ENCODE peak calls at places on chromosomes 7 and 10, in five cellular contexts. J, Q, R, O and T are unnamed samples.

GRCh38 chr10:3782456-3783312 is 2.3 kb downstream of the KLF6 start:
- DNase-seq in J (peak), Q (peak), R (peak), O (no peak), T (peak)

GRCh38 chr10:1548596-1548995 is 188.7 kb downstream of the ADARB2 start:
- DNase-seq in J (no peak), Q (no peak), R (no peak), O (no peak), T (no peak)

GRCh38 chr7:99679032-99679399 is 780 bp downstream of the CYP3A5 start:
- DNase-seq in J (peak), Q (no peak), R (no peak), O (no peak), T (no peak)

GRCh38 chr7:80307251-80307856 is 172.7 kb downstream of the GNAI1 start:
- DNase-seq in J (peak), Q (no peak), R (no peak), O (no peak), T (no peak)

GRCh38 chr7:159093351-159093971 is 51.2 kb downstream of the VIPR2 start:
- DNase-seq in J (no peak), Q (peak), R (peak), O (no peak), T (peak)

GRCh38 chr7:93851536-93851935 is 39.0 kb downstream of the TFPI2 start:
- DNase-seq in J (peak), Q (no peak), R (no peak), O (no peak), T (no peak)

GRCh38 chr7:16934947-16935742 is 53.4 kb upstream of the AGR3 start:
- DNase-seq in J (peak), Q (no peak), R (no peak), O (no peak), T (no peak)

GRCh38 chr10:124270940-124271339 is 147.8 kb downstream of the OAT start:
- DNase-seq in J (no peak), Q (peak), R (no peak), O (no peak), T (no peak)

GRCh38 chr7:66315192-66315591 is 110.1 kb downstream of the TPST1 start:
- DNase-seq in J (peak), Q (no peak), R (no peak), O (no peak), T (no peak)

GRCh38 chr10:21265622-21266021 is 259.9 kb downstream of the SKIDA1 start:
- DNase-seq in J (peak), Q (no peak), R (no peak), O (no peak), T (no peak)

GRCh38 chr10:9605231-9605630 is 1412.4 kb upstream of the CELF2 start:
- DNase-seq in J (peak), Q (no peak), R (no peak), O (no peak), T (no peak)

GRCh38 chr10:43219848-43220247 is 47.0 kb downstream of the RASGEF1A start:
- DNase-seq in J (no peak), Q (peak), R (no peak), O (no peak), T (peak)

GRCh38 chr10:62738916-62739315 is 65.6 kb upstream of the ADO start:
- DNase-seq in J (peak), Q (no peak), R (no peak), O (no peak), T (no peak)

GRCh38 chr7:11607676-11608075 is 224.3 kb downstream of the THSD7A start:
- DNase-seq in J (no peak), Q (no peak), R (no peak), O (no peak), T (peak)

GRCh38 chr10:110508389-110508788 is 10.7 kb downstream of the DUSP5 start:
- DNase-seq in J (no peak), Q (no peak), R (no peak), O (no peak), T (no peak)

GRCh38 chr7:156892086-156892800 is 740 bp downstream of the LMBR1 start:
- DNase-seq in J (peak), Q (peak), R (peak), O (peak), T (peak)

GRCh38 chr7:98027342-98028033 is 37.5 kb upstream of the OCM2 start:
- DNase-seq in J (no peak), Q (no peak), R (no peak), O (no peak), T (no peak)

GRCh38 chr7:130397056-130397455 is 16.8 kb downstream of the CPA1 start:
- DNase-seq in J (no peak), Q (no peak), R (no peak), O (no peak), T (no peak)

GRCh38 chr7:157516311-157516710 is 179.5 kb downstream of the DNAJB6 start:
- DNase-seq in J (no peak), Q (peak), R (peak), O (no peak), T (no peak)

GRCh38 chr7:128888756-128889095 is 21.8 kb downstream of the KCP start:
- DNase-seq in J (no peak), Q (peak), R (no peak), O (no peak), T (peak)

GRCh38 chr10:43259248-43259980 is 7.5 kb downstream of the RASGEF1A start:
- DNase-seq in J (no peak), Q (peak), R (peak), O (no peak), T (no peak)

GRCh38 chr7:12358694-12359093 is 45.0 kb downstream of the VWDE start:
- DNase-seq in J (peak), Q (no peak), R (no peak), O (no peak), T (no peak)

GRCh38 chr7:2433713-2434550 is 30.5 kb downstream of the CHST12 start:
- DNase-seq in J (no peak), Q (no peak), R (no peak), O (no peak), T (peak)

GRCh38 chr7:98064233-98064632 is 42.4 kb upstream of the LMTK2 start:
- DNase-seq in J (no peak), Q (no peak), R (no peak), O (no peak), T (no peak)

GRCh38 chr10:8214587-8214986 is 160.1 kb downstream of the GATA3 start:
- DNase-seq in J (no peak), Q (no peak), R (no peak), O (no peak), T (no peak)

GRCh38 chr7:157996359-157997079 is 591.1 kb downstream of the PTPRN2 start:
- DNase-seq in J (no peak), Q (peak), R (no peak), O (peak), T (no peak)